ENCODE peak calls at places on chromosome 6, in eight cellular contexts. One of them, this sample, is unnamed.

GRCh38 chr6:4253604-4254211 is 118.3 kb upstream of the ECI2 start:
- DNase-seq in anterior cingulate cortex: no peak
- DNase-seq in CD4-positive, alpha-beta T cell: no peak
- DNase-seq in iPS DF 19.7: no peak
- DNase-seq in substantia nigra: peak
- DNase-seq in mucosa of descending colon: peak
- DNase-seq in Right ventricle myocardium superior: no peak
- DNase-seq in GM12878: no peak
- DNase-seq in this sample: peak

GRCh38 chr6:131949909-131950766 is 1.0 kb downstream of the CCN2 start:
- DNase-seq in iPS DF 19.7: no peak
- DNase-seq in Right ventricle myocardium superior: peak
- DNase-seq in GM12878: no peak
- DNase-seq in substantia nigra: peak
- DNase-seq in CD4-positive, alpha-beta T cell: no peak
- DNase-seq in anterior cingulate cortex: no peak
- DNase-seq in mucosa of descending colon: peak
- DNase-seq in this sample: no peak

GRCh38 chr6:36851632-36852031 is 12.4 kb upstream of the CPNE5 start:
- DNase-seq in CD4-positive, alpha-beta T cell: no peak
- DNase-seq in iPS DF 19.7: no peak
- DNase-seq in mucosa of descending colon: no peak
- DNase-seq in substantia nigra: no peak
- DNase-seq in Right ventricle myocardium superior: no peak
- DNase-seq in anterior cingulate cortex: no peak
- DNase-seq in GM12878: no peak
- DNase-seq in this sample: no peak

GRCh38 chr6:168060521-168060931 is 18.5 kb downstream of the FRMD1 start:
- DNase-seq in CD4-positive, alpha-beta T cell: no peak
- DNase-seq in mucosa of descending colon: peak
- DNase-seq in substantia nigra: peak
- DNase-seq in anterior cingulate cortex: no peak
- DNase-seq in GM12878: no peak
- DNase-seq in iPS DF 19.7: no peak
- DNase-seq in Right ventricle myocardium superior: peak
- DNase-seq in this sample: no peak

GRCh38 chr6:22884441-22884840 is 315.1 kb downstream of the HDGFL1 start:
- DNase-seq in CD4-positive, alpha-beta T cell: no peak
- DNase-seq in Right ventricle myocardium superior: no peak
- DNase-seq in substantia nigra: no peak
- DNase-seq in anterior cingulate cortex: no peak
- DNase-seq in GM12878: no peak
- DNase-seq in mucosa of descending colon: no peak
- DNase-seq in iPS DF 19.7: no peak
- DNase-seq in this sample: no peak

GRCh38 chr6:13407709-13408695 is 79.4 kb downstream of the GFOD1 start:
- DNase-seq in Right ventricle myocardium superior: peak
- DNase-seq in substantia nigra: no peak
- DNase-seq in mucosa of descending colon: no peak
- DNase-seq in anterior cingulate cortex: no peak
- DNase-seq in GM12878: no peak
- DNase-seq in iPS DF 19.7: no peak
- DNase-seq in CD4-positive, alpha-beta T cell: no peak
- DNase-seq in this sample: peak

GRCh38 chr6:2658788-2659187 is 91.9 kb downstream of the MYLK4 start:
- DNase-seq in CD4-positive, alpha-beta T cell: no peak
- DNase-seq in GM12878: peak
- DNase-seq in Right ventricle myocardium superior: no peak
- DNase-seq in substantia nigra: no peak
- DNase-seq in iPS DF 19.7: no peak
- DNase-seq in mucosa of descending colon: no peak
- DNase-seq in anterior cingulate cortex: no peak
- DNase-seq in this sample: no peak

GRCh38 chr6:154292855-154293519 is 63.6 kb downstream of the IPCEF1 start:
- DNase-seq in iPS DF 19.7: no peak
- DNase-seq in substantia nigra: no peak
- DNase-seq in Right ventricle myocardium superior: no peak
- DNase-seq in GM12878: no peak
- DNase-seq in CD4-positive, alpha-beta T cell: no peak
- DNase-seq in mucosa of descending colon: no peak
- DNase-seq in anterior cingulate cortex: no peak
- DNase-seq in this sample: no peak

GRCh38 chr6:151205971-151206600 is 33.7 kb upstream of the AKAP12 start:
- DNase-seq in GM12878: no peak
- DNase-seq in CD4-positive, alpha-beta T cell: no peak
- DNase-seq in iPS DF 19.7: no peak
- DNase-seq in substantia nigra: no peak
- DNase-seq in mucosa of descending colon: no peak
- DNase-seq in anterior cingulate cortex: no peak
- DNase-seq in Right ventricle myocardium superior: no peak
- DNase-seq in this sample: no peak

GRCh38 chr6:51892750-51893149 is 194.7 kb downstream of the PKHD1 start:
- DNase-seq in CD4-positive, alpha-beta T cell: no peak
- DNase-seq in GM12878: no peak
- DNase-seq in iPS DF 19.7: no peak
- DNase-seq in mucosa of descending colon: no peak
- DNase-seq in anterior cingulate cortex: no peak
- DNase-seq in Right ventricle myocardium superior: no peak
- DNase-seq in substantia nigra: no peak
- DNase-seq in this sample: no peak

GRCh38 chr6:84172574-84172973 is 54.9 kb downstream of the CEP162 start:
- DNase-seq in mucosa of descending colon: no peak
- DNase-seq in GM12878: no peak
- DNase-seq in iPS DF 19.7: no peak
- DNase-seq in substantia nigra: no peak
- DNase-seq in anterior cingulate cortex: no peak
- DNase-seq in CD4-positive, alpha-beta T cell: no peak
- DNase-seq in Right ventricle myocardium superior: no peak
- DNase-seq in this sample: no peak

GRCh38 chr6:118844915-118845314 is 49.0 kb upstream of the ASF1A start:
- DNase-seq in mucosa of descending colon: no peak
- DNase-seq in anterior cingulate cortex: no peak
- DNase-seq in CD4-positive, alpha-beta T cell: no peak
- DNase-seq in GM12878: peak
- DNase-seq in Right ventricle myocardium superior: no peak
- DNase-seq in substantia nigra: no peak
- DNase-seq in iPS DF 19.7: no peak
- DNase-seq in this sample: no peak

GRCh38 chr6:108203189-108204119 is 37.6 kb downstream of the NR2E1 start:
- DNase-seq in anterior cingulate cortex: no peak
- DNase-seq in mucosa of descending colon: no peak
- DNase-seq in CD4-positive, alpha-beta T cell: no peak
- DNase-seq in iPS DF 19.7: no peak
- DNase-seq in substantia nigra: no peak
- DNase-seq in GM12878: peak
- DNase-seq in Right ventricle myocardium superior: no peak
- DNase-seq in this sample: no peak